ENCODE peak calls at places on chromosomes 13 and 19, in six cellular contexts. C is H54, A is AG09319, F is AG04450, R is lower lobe of right lung, H is fibroblast of villous mesenchyme. L is an unnamed sample.

GRCh38 chr19:7516281-7516862 is 469 bp downstream of the ZNF358 start:
- DNase-seq in C (no peak), A (no peak), F (no peak), R (no peak), H (no peak), L (no peak)

GRCh38 chr13:62678039-62678438 is 1262.4 kb upstream of the PCDH20 start:
- DNase-seq in C (no peak), A (no peak), F (no peak), R (no peak), H (no peak), L (no peak)

GRCh38 chr13:80256352-80256932 is 84.5 kb downstream of the SPRY2 start:
- DNase-seq in C (no peak), A (no peak), F (no peak), R (no peak), H (no peak), L (no peak)

GRCh38 chr19:3945838-3946237 is 13.0 kb downstream of the NMRK2 start:
- DNase-seq in C (no peak), A (no peak), F (no peak), R (no peak), H (peak), L (peak)

GRCh38 chr13:22926176-22927007 is 254.4 kb upstream of the SGCG start:
- DNase-seq in C (no peak), A (peak), F (no peak), R (peak), H (peak), L (peak)

GRCh38 chr13:43424386-43424785 is 362.4 kb downstream of the ENOX1 start:
- DNase-seq in C (no peak), A (no peak), F (no peak), R (no peak), H (no peak), L (no peak)

GRCh38 chr13:37207646-37208045 is 102.2 kb upstream of the CSNK1A1L start:
- DNase-seq in C (no peak), A (no peak), F (no peak), R (no peak), H (no peak), L (no peak)

GRCh38 chr13:24308068-24308445 is 1.3 kb upstream of the C1QTNF9 start:
- DNase-seq in C (no peak), A (no peak), F (no peak), R (no peak), H (no peak), L (no peak)

GRCh38 chr13:41587490-41587889 is 130.1 kb downstream of the RGCC start:
- DNase-seq in C (no peak), A (no peak), F (no peak), R (no peak), H (no peak), L (no peak)

GRCh38 chr19:4208385-4209094 is 20.8 kb upstream of the EBI3 start:
- DNase-seq in C (peak), A (no peak), F (no peak), R (no peak), H (no peak), L (peak)

L was measured in AG08395.